ENCODE peak calls at places on chromosomes 5 and 9, in four cellular contexts. S is stomach, Z is cardiac muscle cell, V is tibial artery. M is an unnamed sample.

GRCh38 chr5:5235685-5236084 is 95.6 kb downstream of the ADAMTS16 start:
- DNase-seq in Z (peak; percentile 0), V (no peak), S (no peak), M (no peak)

GRCh38 chr5:84614907-84615306 is 230.2 kb upstream of the EDIL3 start:
- DNase-seq in Z (no peak), V (no peak), S (no peak), M (no peak)

GRCh38 chr9:129550199-129550839 is 70.6 kb downstream of the C9orf50 start:
- DNase-seq in S (peak; percentile 87), Z (peak; percentile 92), V (peak; percentile 94), M (no peak)

GRCh38 chr9:35798658-35799366 is 7.4 kb downstream of the NPR2 start:
- DNase-seq in V (no peak), S (no peak), Z (no peak), M (peak; percentile 100)

GRCh38 chr9:91419222-91420191 is 4.1 kb downstream of the NFIL3 start:
- DNase-seq in V (peak; percentile 82), S (peak; percentile 53), Z (peak; percentile 96), M (peak; percentile 95)

GRCh38 chr5:114055318-114055788 is 306.5 kb upstream of the KCNN2 start:
- DNase-seq in S (peak; percentile 46), Z (peak; percentile 58), V (no peak), M (no peak)

GRCh38 chr5:178329331-178329730 is 96.7 kb upstream of the PHYKPL start:
- DNase-seq in V (no peak), S (no peak), Z (no peak), M (no peak)

GRCh38 chr5:67648201-67648671 is 451.6 kb upstream of the CD180 start:
- DNase-seq in V (peak; percentile 91), S (peak; percentile 30), Z (peak; percentile 89), M (no peak)

GRCh38 chr5:58924306-58924705 is 341.4 kb downstream of the RAB3C start:
- DNase-seq in V (no peak), S (no peak), Z (no peak), M (no peak)

GRCh38 chr5:78326930-78327329 is 32.4 kb upstream of the AP3B1 start:
- DNase-seq in V (no peak), S (no peak), Z (no peak), M (no peak)

GRCh38 chr9:82882133-82882532 is 180.8 kb downstream of the RASEF start:
- DNase-seq in S (no peak), Z (no peak), V (no peak), M (peak; percentile 37)

GRCh38 chr9:130137870-130138653 is 34.1 kb upstream of the NCS1 start:
- DNase-seq in V (peak; percentile 71), Z (peak; percentile 93), S (no peak), M (peak; percentile 98)

GRCh38 chr9:18824095-18824666 is 208.8 kb downstream of the SAXO1 start:
- DNase-seq in Z (peak; percentile 35), V (no peak), S (no peak), M (peak; percentile 2)

GRCh38 chr5:140362311-140362710 is 2.3 kb downstream of the SLC4A9 start:
- DNase-seq in Z (no peak), V (no peak), S (no peak), M (no peak)

GRCh38 chr5:103244398-103244797 is 14.2 kb upstream of the MACIR start:
- DNase-seq in Z (no peak), S (no peak), V (no peak), M (no peak)

GRCh38 chr5:131206061-131206460 is 35.3 kb downstream of the LYRM7 start:
- DNase-seq in Z (no peak), V (no peak), S (no peak), M (no peak)

GRCh38 chr5:173509060-173509459 is 107.4 kb downstream of the BOD1 start:
- DNase-seq in S (no peak), V (no peak), Z (no peak), M (no peak)

DNA sequence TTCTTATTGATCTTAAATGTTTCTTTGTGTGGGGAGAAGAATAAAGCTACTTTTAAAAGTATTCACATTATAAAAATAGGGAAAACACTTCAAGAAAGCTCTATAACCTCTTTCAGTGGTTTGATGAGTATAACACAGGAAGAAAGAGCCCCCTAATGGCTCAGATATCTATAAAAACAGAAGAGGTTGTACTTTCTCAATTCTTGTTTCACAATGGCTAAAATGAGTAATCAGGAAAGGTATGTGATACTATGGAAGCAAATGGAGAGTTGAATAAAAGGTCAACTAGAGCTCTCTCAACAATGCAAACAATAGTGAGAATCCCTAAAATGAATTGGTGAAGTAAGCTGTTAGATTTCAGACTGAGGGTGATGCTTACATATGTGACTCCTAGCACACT is 584.6 kb upstream of the CDH18 start:
- DNase-seq in Z (peak; percentile 89), S (no peak), V (no peak), M (peak; percentile 87)
- TF ChIP-seq CTCF in Z (peak; percentile 45), S (no peak), V (no peak), M (no peak)

GRCh38 chr9:99353408-99353807 is 131.3 kb downstream of the SEC61B start:
- DNase-seq in Z (peak; percentile 91), V (peak; percentile 85), S (no peak), M (peak; percentile 77)
- H3K4me3 ChIP-seq in Z (no peak overlapping the region), V (no peak overlapping the region), S (no peak overlapping the region), M (no peak overlapping the region)

GRCh38 chr9:116271991-116272390 is 118.4 kb downstream of the PAPPA start:
- DNase-seq in S (no peak), V (no peak), Z (no peak), M (no peak)
- H3K27me3 ChIP-seq in S (no peaks in the 10 kb centered on the region), V (no peaks in the 10 kb centered on the region), Z (peaks cover 16% of the 10 kb centered on the region), M (no peaks in the 10 kb centered on the region)

DNA sequence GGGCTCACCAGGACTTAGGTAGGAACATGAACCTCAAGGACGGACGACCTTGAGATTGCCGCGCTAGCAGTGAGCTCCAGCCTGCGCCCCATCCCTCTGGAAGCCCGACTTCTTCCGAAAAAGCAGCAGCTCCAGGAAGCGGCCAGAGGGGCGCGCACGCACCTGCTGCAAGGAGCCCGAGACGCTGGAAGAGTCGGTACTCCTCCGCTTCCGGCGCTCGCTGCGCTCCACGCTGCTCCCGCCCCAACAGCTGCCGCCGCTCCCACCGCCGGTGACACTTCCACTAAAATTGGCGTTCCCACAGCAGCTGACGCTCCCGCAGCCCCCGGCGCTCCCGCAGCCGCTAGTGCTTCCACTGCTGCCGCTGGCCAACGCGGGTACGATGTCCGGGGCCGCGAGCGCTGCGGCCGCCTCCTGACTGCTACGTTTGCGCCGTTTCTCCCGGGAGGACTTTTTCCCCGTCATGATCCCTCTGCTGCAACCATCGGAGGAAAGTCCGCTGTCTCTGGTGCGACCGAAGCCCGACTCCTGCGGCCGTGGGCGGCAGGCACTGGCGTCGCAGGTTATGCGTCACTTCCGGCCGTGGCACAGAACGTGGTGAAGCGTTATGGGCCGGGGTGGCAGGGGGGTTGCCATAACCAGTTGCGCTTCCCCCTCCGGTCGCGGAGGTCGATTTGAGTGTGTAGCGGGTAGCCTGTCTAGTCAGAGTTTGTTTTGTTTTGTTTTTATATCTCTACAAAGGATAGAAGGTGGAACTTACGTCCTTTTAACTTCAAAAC is at the start of gene CAAP1:
- DNase-seq in S (peak; percentile 94), Z (peak; percentile 96), V (peak; percentile 94), M (peak; percentile 80)
- TF ChIP-seq CTCF in S (no peak), Z (peak; percentile 38), V (peak; percentile 19), M (peak; percentile 60)

GRCh38 chr9:79257215-79257614 is 314.6 kb upstream of the TLE4 start:
- DNase-seq in S (no peak), Z (no peak), V (no peak), M (no peak)
- H3K4me3 ChIP-seq in S (peak overlapping the region; percentile 34), Z (no peak overlapping the region), V (peak overlapping the region; percentile 9), M (no peak overlapping the region)

GRCh38 chr5:36371366-36371765 is 69.7 kb upstream of the RANBP3L start:
- DNase-seq in S (no peak), V (no peak), Z (no peak), M (no peak)
- H3K27me3 ChIP-seq in S (no peaks in the 10 kb centered on the region), V (no peaks in the 10 kb centered on the region), Z (no peaks in the 10 kb centered on the region), M (no peaks in the 10 kb centered on the region)

GRCh38 chr9:33791117-33791516 is 4.2 kb upstream of the PRSS3 start:
- DNase-seq in S (no peak), Z (peak; percentile 44), V (no peak), M (peak; percentile 82)

GRCh38 chr9:33781736-33782135 is 13.6 kb upstream of the PRSS3 start:
- DNase-seq in V (no peak), Z (no peak), S (no peak), M (no peak)

GRCh38 chr9:33782395-33783152 is 12.8 kb upstream of the PRSS3 start:
- DNase-seq in S (no peak), V (no peak), Z (peak; percentile 81), M (peak; percentile 73)

GRCh38 chr9:33787839-33788238 is 7.5 kb upstream of the PRSS3 start:
- DNase-seq in Z (peak; percentile 23), V (no peak), S (no peak), M (no peak)

DNA sequence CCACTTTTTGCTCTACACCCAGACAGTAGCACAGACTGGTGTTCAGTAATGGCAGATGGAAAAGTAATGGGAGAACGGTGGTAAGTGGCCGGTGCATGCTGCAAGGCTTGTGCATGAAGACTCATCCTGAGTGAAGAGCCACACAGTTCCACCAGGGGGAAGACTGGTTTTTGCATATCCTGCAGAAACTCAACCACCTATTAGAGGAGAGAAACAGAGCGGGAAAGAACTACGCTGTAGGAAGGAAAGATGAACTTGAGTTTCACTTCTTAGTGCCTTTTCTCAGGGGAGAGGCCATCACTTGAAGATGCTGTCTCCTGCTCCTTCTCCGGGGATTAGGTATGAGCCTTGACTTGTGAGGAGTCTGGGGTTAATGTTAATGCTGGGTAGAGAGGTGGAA is 9.4 kb upstream of the PRSS3 start:
- DNase-seq in S (no peak), Z (peak; percentile 41), V (no peak), M (no peak)
- TF ChIP-seq CTCF in S (no peak), Z (peak; percentile 42), V (no peak), M (peak; percentile 29)

GRCh38 chr5:93587919-93588585 is 5.0 kb downstream of the NR2F1 start:
- DNase-seq in Z (peak; percentile 31), V (no peak), S (no peak), M (no peak)

GRCh38 chr5:93586948-93587918 is 4.2 kb downstream of the NR2F1 start:
- DNase-seq in S (no peak), Z (peak; percentile 55), V (no peak), M (no peak)

GRCh38 chr5:93589348-93589662 is 6.3 kb downstream of the NR2F1 start:
- DNase-seq in Z (no peak), V (no peak), S (no peak), M (no peak)

GRCh38 chr5:93589812-93590215 is 6.8 kb downstream of the NR2F1 start:
- DNase-seq in S (no peak), V (no peak), Z (no peak), M (no peak)

GRCh38 chr5:93588586-93589347 is 5.7 kb downstream of the NR2F1 start:
- DNase-seq in Z (peak; percentile 48), V (no peak), S (no peak), M (no peak)
- H3K4me3 ChIP-seq in Z (no peak overlapping the region), V (no peak overlapping the region), S (peak overlapping the region; percentile 64), M (no peak overlapping the region)

GRCh38 chr5:172447646-172448365 is 6.5 kb downstream of the SH3PXD2B start:
- DNase-seq in S (no peak), Z (no peak), V (peak; percentile 60), M (no peak)

GRCh38 chr5:172446336-172447051 is 7.8 kb downstream of the SH3PXD2B start:
- DNase-seq in S (no peak), Z (no peak), V (peak; percentile 72), M (no peak)

GRCh38 chr5:172450861-172451695 is 3.2 kb downstream of the SH3PXD2B start:
- DNase-seq in Z (peak; percentile 72), V (peak; percentile 70), S (no peak), M (no peak)

GRCh38 chr5:172450453-172450852 is 3.9 kb downstream of the SH3PXD2B start:
- DNase-seq in Z (no peak), V (peak; percentile 35), S (no peak), M (no peak)

GRCh38 chr5:172448999-172449398 is 5.3 kb downstream of the SH3PXD2B start:
- DNase-seq in V (peak; percentile 61), Z (no peak), S (no peak), M (no peak)
- H3K27me3 ChIP-seq in V (no peaks in the 10 kb centered on the region), Z (no peaks in the 10 kb centered on the region), S (peaks cover 6% of the 10 kb centered on the region), M (no peaks in the 10 kb centered on the region)

GRCh38 chr5:150398432-150399157 is 14.1 kb downstream of the CD74 start:
- DNase-seq in V (no peak), S (peak; percentile 50), Z (no peak), M (no peak)
- TF ChIP-seq CTCF in V (peak; percentile 10), S (peak; percentile 25), Z (peak; percentile 21), M (peak; percentile 21)